ENCODE peak calls at places on chromosomes 13 and 19, in nine cellular contexts. C is GM12892; X is cardiac septum; R is pons; S is heart right ventricle; U is stimulated activated CD4-positive, alpha-beta T cell treated with anti-CD3 and anti-CD28 coated beads, Interleukin-4, amount 100 ng/mL, for 1 hour; G is pancreas; M is KG1; V is NCI-H187 treated with DMSO at 0.1 percent for 48 hours. F is an unnamed sample.

GRCh38 chr19:1807695-1808394 is 4.2 kb downstream of the ATP8B3 start:
- DNase-seq in S (no peak), G (no peak), X (no peak), R (no peak), M (no peak), V (no peak), U (no peak), C (no peak), F (no peak)

GRCh38 chr19:27821418-27822018 is 1391.4 kb downstream of the UQCRFS1 start:
- DNase-seq in R (no peak), U (no peak), M (no peak), X (no peak), V (no peak), C (no peak), G (no peak), S (no peak), F (no peak)

GRCh38 chr13:79432086-79432485 is 26.0 kb upstream of the RBM26 start:
- DNase-seq in S (no peak), G (peak), U (no peak), X (no peak), R (no peak), V (no peak), C (no peak), M (no peak), F (no peak)

GRCh38 chr13:41931337-41931736 is 29.6 kb downstream of the VWA8 start:
- DNase-seq in U (no peak), X (no peak), C (no peak), S (no peak), V (no peak), R (no peak), M (no peak), G (no peak), F (no peak)

GRCh38 chr19:12482505-12482886 is 2.1 kb downstream of the ZNF709 start:
- DNase-seq in U (no peak), X (no peak), V (no peak), S (no peak), M (no peak), C (no peak), G (no peak), R (no peak), F (no peak)

GRCh38 chr13:79901336-79901735 is 420.4 kb downstream of the NDFIP2 start:
- DNase-seq in S (no peak), M (no peak), V (no peak), U (no peak), R (peak), X (no peak), G (no peak), C (no peak), F (no peak)

GRCh38 chr19:10044390-10044789 is 31.1 kb downstream of the RDH8 start:
- DNase-seq in C (no peak), U (no peak), R (no peak), V (no peak), M (no peak), X (no peak), G (no peak), S (no peak), F (no peak)

GRCh38 chr13:46639033-46639981 is 86.3 kb downstream of the LRCH1 start:
- DNase-seq in X (no peak), U (no peak), G (no peak), V (no peak), R (no peak), C (no peak), M (no peak), S (no peak), F (no peak)

GRCh38 chr19:14949876-14950275 is 8.6 kb downstream of the OR7C2 start:
- DNase-seq in G (no peak), U (no peak), S (no peak), C (no peak), R (no peak), M (no peak), V (no peak), X (no peak), F (no peak)

GRCh38 chr13:32838985-32839384 is 177.2 kb upstream of the KL start:
- DNase-seq in U (no peak), X (no peak), G (no peak), M (no peak), R (no peak), S (peak), V (no peak), C (peak), F (no peak)

GRCh38 chr19:55487884-55488687 is at the start of gene SSC5D:
- DNase-seq in C (no peak), G (peak), V (no peak), X (no peak), U (no peak), M (no peak), R (no peak), S (no peak), F (no peak)

GRCh38 chr13:37934339-37935191 is 65.0 kb upstream of the TRPC4 start:
- DNase-seq in G (peak), M (no peak), X (no peak), V (no peak), C (no peak), R (no peak), S (no peak), U (no peak), F (no peak)

GRCh38 chr13:59126474-59126873 is 1037.3 kb downstream of the DIAPH3 start:
- DNase-seq in X (no peak), C (no peak), R (no peak), V (no peak), G (no peak), M (no peak), U (no peak), S (no peak), F (no peak)

GRCh38 chr13:107421028-107421427 is 794.3 kb downstream of the LIG4 start:
- DNase-seq in X (no peak), G (no peak), V (no peak), S (no peak), R (no peak), U (no peak), M (no peak), C (no peak), F (no peak)

GRCh38 chr19:12784871-12785430 is 6.3 kb upstream of the JUNB start:
- DNase-seq in R (no peak), U (no peak), G (no peak), M (no peak), X (no peak), S (no peak), C (no peak), V (no peak), F (no peak)

GRCh38 chr13:109787135-109787954 is 962 bp upstream of the IRS2 start:
- DNase-seq in V (peak), X (no peak), U (no peak), S (peak), C (no peak), G (peak), R (peak), M (no peak), F (peak)

GRCh38 chr19:46256855-46257254 is 27.3 kb downstream of the IGFL1 start:
- DNase-seq in C (no peak), S (no peak), X (no peak), V (no peak), G (no peak), U (no peak), R (no peak), M (no peak), F (no peak)

GRCh38 chr13:28429096-28429495 is 65.8 kb downstream of the FLT1 start:
- DNase-seq in U (no peak), G (no peak), V (no peak), S (no peak), X (no peak), C (no peak), M (no peak), R (no peak), F (no peak)

GRCh38 chr13:20351279-20352022 is 119.3 kb upstream of the GJB6 start:
- DNase-seq in U (no peak), C (no peak), S (no peak), X (no peak), M (no peak), R (no peak), G (no peak), V (no peak), F (no peak)

GRCh38 chr13:98485561-98485960 is 91.3 kb downstream of the STK24 start:
- DNase-seq in V (no peak), C (no peak), G (no peak), S (no peak), R (no peak), M (no peak), U (no peak), X (no peak), F (no peak)